ENCODE peak calls at places on chromosomes 1 and 21, in ten cellular contexts. Z is heart right ventricle, H is body of pancreas, D is tibial nerve, R is Panc1, T is pancreas, U is RWPE2, A is upper lobe of right lung, M is Caco-2, S is PC-9. G is an unnamed sample.

GRCh38 chr1:180247061-180247460 is 17.0 kb downstream of the LHX4 start:
- DNase-seq in R (no peak), H (no peak), S (no peak), A (no peak), T (no peak), Z (no peak), U (no peak), D (no peak), M (no peak), G (no peak)

GRCh38 chr1:174892016-174892415 is 107.7 kb upstream of the CACYBP start:
- DNase-seq in T (no peak), A (no peak), Z (peak; percentile 18), S (no peak), M (no peak), U (no peak), R (no peak), D (no peak), H (no peak), G (no peak)

GRCh38 chr1:185325413-185325812 is 8.4 kb upstream of the IVNS1ABP start:
- DNase-seq in D (no peak), M (no peak), U (no peak), T (no peak), A (no peak), Z (no peak), R (no peak), S (no peak), H (peak; percentile 27), G (no peak)

GRCh38 chr1:63843884-63844283 is 70.1 kb downstream of the ROR1 start:
- DNase-seq in S (no peak), T (no peak), M (peak; percentile 47), D (no peak), H (no peak), Z (no peak), R (no peak), U (no peak), A (no peak), G (no peak)

GRCh38 chr21:42277593-42277992 is 37.6 kb downstream of the TFF3 start:
- DNase-seq in Z (no peak), A (no peak), S (no peak), R (no peak), H (no peak), M (no peak), D (no peak), U (no peak), T (no peak), G (no peak)

GRCh38 chr1:5917591-5918274 is 74.5 kb downstream of the NPHP4 start:
- DNase-seq in M (no peak), A (no peak), Z (no peak), H (no peak), T (no peak), U (no peak), R (no peak), S (no peak), D (no peak), G (no peak)

GRCh38 chr1:178607718-178608408 is 95.0 kb downstream of the TEX35 start:
- DNase-seq in H (no peak), T (no peak), U (no peak), M (no peak), A (no peak), S (no peak), R (no peak), D (no peak), Z (no peak), G (no peak)

GRCh38 chr1:54581621-54582035 is 33.6 kb downstream of the ACOT11 start:
- DNase-seq in S (peak; percentile 94), Z (peak; percentile 90), H (peak; percentile 98), D (peak; percentile 76), U (peak; percentile 91), T (peak; percentile 98), R (no peak), M (no peak), A (peak; percentile 95), G (peak; percentile 90)

GRCh38 chr1:150548632-150549495 is at the start of gene ADAMTSL4:
- DNase-seq in Z (no peak), H (peak; percentile 72), U (no peak), S (peak; percentile 71), M (peak; percentile 74), A (peak; percentile 88), R (no peak), T (no peak), D (no peak), G (no peak)

GRCh38 chr1:53091841-53092645 is 30.0 kb downstream of the PODN start:
- DNase-seq in M (no peak), D (no peak), A (peak; percentile 76), H (peak; percentile 50), Z (peak; percentile 74), S (peak; percentile 36), R (no peak), U (no peak), T (peak; percentile 50), G (no peak)

GRCh38 chr1:2233997-2234761 is 6.1 kb downstream of the SKI start:
- DNase-seq in T (peak; percentile 71), U (peak; percentile 95), D (peak; percentile 94), R (no peak), A (peak; percentile 97), Z (no peak), S (peak; percentile 73), M (no peak), H (peak; percentile 89), G (peak; percentile 75)

DNA sequence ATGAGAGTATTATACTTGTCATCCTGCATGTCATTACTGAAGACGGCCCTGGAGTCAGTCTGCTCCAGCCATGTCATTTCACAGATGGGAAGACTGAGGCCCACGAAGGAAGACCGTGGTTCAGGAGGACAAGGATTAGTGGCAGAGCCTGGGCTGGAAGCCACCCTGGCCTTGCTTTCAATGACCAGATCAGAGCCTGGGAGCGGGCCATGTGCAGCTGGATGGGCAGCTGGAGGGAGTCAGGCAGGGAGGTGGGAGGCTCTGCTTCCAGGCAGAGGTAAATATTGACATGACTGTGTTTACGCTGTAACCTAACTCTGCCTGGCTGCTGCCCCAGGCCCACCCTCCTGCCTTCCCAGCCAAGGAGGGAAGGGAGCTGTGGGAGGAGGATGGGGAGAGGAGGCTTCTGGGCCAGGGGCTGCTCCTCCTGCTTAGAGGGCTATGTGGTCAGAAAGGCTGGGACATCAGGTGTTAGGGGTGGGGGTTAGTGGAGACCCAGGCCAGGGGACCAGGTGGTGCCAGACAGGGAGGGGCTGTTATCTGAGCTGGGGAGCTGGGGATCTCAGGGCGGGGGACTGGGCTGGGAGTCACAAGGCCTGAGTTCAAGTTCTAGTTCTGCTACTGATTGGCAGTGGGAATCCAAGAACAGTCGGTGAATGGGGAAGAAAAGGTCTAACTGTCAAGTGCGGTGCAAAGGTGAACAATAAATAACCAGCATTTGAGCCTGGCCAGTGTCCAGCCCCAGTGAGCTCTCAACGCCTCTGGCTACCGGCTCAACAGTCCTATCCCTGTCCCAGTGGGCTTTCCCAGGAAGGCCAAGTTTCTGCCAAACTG is 48.5 kb upstream of the ECE1 start:
- DNase-seq in A (no peak), D (peak; percentile 72), R (no peak), S (peak; percentile 37), M (peak; percentile 71), Z (peak; percentile 81), H (peak; percentile 96), U (no peak), T (peak; percentile 94), G (no peak)
- H3K4me3 ChIP-seq in A (no peak overlapping the region), D (no peak overlapping the region), R (no peak overlapping the region), S (no peak overlapping the region), M (no peak overlapping the region), Z (no peak overlapping the region), H (no peak overlapping the region), U (no peak overlapping the region), T (no peak overlapping the region), G (no peak overlapping the region)

GRCh38 chr1:154320882-154321608 is at the start of gene AQP10:
- DNase-seq in Z (no peak), R (no peak), M (peak; percentile 82), A (no peak), T (no peak), D (no peak), H (peak; percentile 40), U (no peak), S (no peak), G (no peak)
- TF ChIP-seq CTCF in Z (peak; percentile 24), R (no peak), M (no peak), A (no peak), T (no peak), D (no peak), H (no peak), U (no peak), S (no peak), G (no peak)

DNA sequence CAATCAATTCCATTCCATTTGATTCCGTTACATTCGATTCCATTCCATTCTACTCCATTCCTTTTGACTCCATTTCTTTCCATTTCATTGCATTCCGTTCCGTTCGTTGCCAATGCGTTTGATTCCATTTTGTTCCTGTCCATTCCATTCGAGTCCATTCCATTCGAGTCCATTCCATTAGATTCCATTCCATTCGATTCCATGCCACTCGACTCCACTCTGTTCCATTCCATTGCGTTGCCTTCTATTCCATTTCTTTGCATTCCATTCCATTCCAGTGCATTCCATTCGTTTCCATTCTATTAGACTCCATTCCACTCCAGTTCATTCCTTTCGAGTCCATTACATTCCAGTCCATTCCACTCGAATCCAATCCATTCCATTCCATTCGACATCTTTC is 2587.5 kb upstream of the TPTE start:
- DNase-seq in D (no peak), R (no peak), Z (no peak), H (no peak), S (no peak), T (no peak), U (no peak), M (no peak), A (no peak), G (no peak)
- H3K9me3 ChIP-seq in D (no peaks in the 10 kb centered on the region), R (no peaks in the 10 kb centered on the region), Z (peaks cover 90% of the 10 kb centered on the region), H (no peaks in the 10 kb centered on the region), S (peaks cover 67% of the 10 kb centered on the region), T (no peaks in the 10 kb centered on the region), U (peaks cover 33% of the 10 kb centered on the region), M (peaks cover 14% of the 10 kb centered on the region), A (peaks cover 76% of the 10 kb centered on the region), G (peaks cover 62% of the 10 kb centered on the region)

DNA sequence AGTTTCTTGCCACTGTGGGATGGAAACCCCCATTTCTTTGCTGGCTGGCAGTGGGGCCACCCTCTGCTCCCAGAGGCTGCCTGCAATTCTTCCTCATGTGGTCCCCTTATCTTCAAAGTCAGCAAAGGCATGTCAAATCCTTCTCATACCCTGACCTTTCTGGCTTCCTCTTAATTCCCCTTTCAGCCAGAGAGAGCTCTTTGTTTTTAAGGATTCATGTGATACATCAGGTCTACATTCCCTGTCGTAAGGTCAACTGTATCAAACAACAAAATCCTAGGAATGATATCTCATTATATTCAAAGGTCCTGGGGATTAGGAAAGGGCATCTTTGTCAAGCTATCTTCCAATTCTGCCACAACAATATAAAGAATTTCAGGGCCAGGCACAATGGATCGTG is 5.3 kb upstream of the GPR161 start:
- DNase-seq in D (no peak), Z (no peak), S (no peak), H (no peak), A (no peak), T (no peak), U (no peak), M (peak; percentile 49), R (no peak), G (no peak)
- H3K4me3 ChIP-seq in D (no peak overlapping the region), Z (no peak overlapping the region), S (no peak overlapping the region), H (no peak overlapping the region), A (no peak overlapping the region), T (no peak overlapping the region), U (no peak overlapping the region), M (no peak overlapping the region), R (no peak overlapping the region), G (no peak overlapping the region)

DNA sequence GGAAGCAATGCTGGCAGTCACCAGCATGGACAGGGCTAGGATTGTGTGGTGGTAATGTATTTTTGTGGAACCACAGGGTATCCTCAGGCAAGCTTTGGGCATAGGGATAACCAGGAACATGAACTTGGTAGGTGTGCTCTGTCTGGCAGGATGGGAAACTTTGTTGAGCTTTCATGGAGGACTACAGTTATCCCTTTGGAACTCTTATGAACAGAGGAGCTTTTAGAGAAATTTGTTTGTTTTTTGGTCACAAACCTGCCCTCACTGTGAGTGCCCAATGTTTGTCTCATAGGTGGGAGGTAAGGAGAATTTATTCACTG is 54.4 kb downstream of the MACF1 start:
- DNase-seq in R (peak; percentile 5), Z (no peak), A (no peak), S (no peak), D (no peak), U (no peak), H (no peak), T (no peak), M (no peak), G (no peak)
- TF ChIP-seq CTCF in R (peak; percentile 65), Z (no peak), A (no peak), S (peak; percentile 27), D (peak; percentile 34), U (peak; percentile 72), H (no peak), T (no peak), M (no peak), G (no peak)